ENCODE peak calls at places on chromosomes 1 and 21, in five cellular contexts. K is AG10803; R is right lobe of liver; I is neural progenitor cell; M is CD8-positive, alpha-beta T cell. U is an unnamed sample.

GRCh38 chr1:223718850-223719249 is 6.5 kb downstream of the CAPN2 start:
- DNase-seq in K (peak), R (no peak), I (peak), M (no peak), U (no peak)

GRCh38 chr1:118100686-118101300 is 84.2 kb downstream of the SPAG17 start:
- DNase-seq in K (no peak), R (no peak), I (no peak), M (no peak), U (peak)

GRCh38 chr1:29539971-29540370 is 303.6 kb downstream of the PTPRU start:
- DNase-seq in K (no peak), R (no peak), I (no peak), M (no peak), U (no peak)

GRCh38 chr1:87796521-87796920 is 467.8 kb downstream of the LMO4 start:
- DNase-seq in K (no peak), R (no peak), I (no peak), M (no peak), U (no peak)

GRCh38 chr1:87061742-87062156 is 147.3 kb downstream of the HS2ST1 start:
- DNase-seq in K (peak), R (no peak), I (no peak), M (no peak), U (no peak)

GRCh38 chr1:19533626-19534025 is 48.3 kb upstream of the CAPZB start:
- DNase-seq in K (no peak), R (peak), I (no peak), M (no peak), U (no peak)

GRCh38 chr1:2213576-2214505 is 14.3 kb upstream of the SKI start:
- DNase-seq in K (peak), R (peak), I (no peak), M (no peak), U (no peak)

GRCh38 chr21:38688068-38688467 is 117.7 kb upstream of the ETS2 start:
- DNase-seq in K (no peak), R (no peak), I (no peak), M (no peak), U (no peak)

GRCh38 chr1:25692560-25692959 is 76.0 kb downstream of the MAN1C1 start:
- DNase-seq in K (no peak), R (no peak), I (peak), M (no peak), U (no peak)

GRCh38 chr1:93448983-93449805 is 1.3 kb downstream of the FNBP1L start:
- DNase-seq in K (peak), R (no peak), I (peak), M (no peak), U (no peak)

GRCh38 chr1:167165219-167165618 is 55.5 kb upstream of the POU2F1 start:
- DNase-seq in K (no peak), R (no peak), I (no peak), M (no peak), U (no peak)

GRCh38 chr1:167169642-167170041 is 51.0 kb upstream of the POU2F1 start:
- DNase-seq in K (no peak), R (no peak), I (no peak), M (no peak), U (no peak)

GRCh38 chr1:167168424-167168823 is 52.3 kb upstream of the POU2F1 start:
- DNase-seq in K (no peak), R (no peak), I (no peak), M (no peak), U (no peak)

GRCh38 chr1:167166703-167167100 is 54.0 kb upstream of the POU2F1 start:
- DNase-seq in K (no peak), R (no peak), I (no peak), M (no peak), U (no peak)

DNA sequence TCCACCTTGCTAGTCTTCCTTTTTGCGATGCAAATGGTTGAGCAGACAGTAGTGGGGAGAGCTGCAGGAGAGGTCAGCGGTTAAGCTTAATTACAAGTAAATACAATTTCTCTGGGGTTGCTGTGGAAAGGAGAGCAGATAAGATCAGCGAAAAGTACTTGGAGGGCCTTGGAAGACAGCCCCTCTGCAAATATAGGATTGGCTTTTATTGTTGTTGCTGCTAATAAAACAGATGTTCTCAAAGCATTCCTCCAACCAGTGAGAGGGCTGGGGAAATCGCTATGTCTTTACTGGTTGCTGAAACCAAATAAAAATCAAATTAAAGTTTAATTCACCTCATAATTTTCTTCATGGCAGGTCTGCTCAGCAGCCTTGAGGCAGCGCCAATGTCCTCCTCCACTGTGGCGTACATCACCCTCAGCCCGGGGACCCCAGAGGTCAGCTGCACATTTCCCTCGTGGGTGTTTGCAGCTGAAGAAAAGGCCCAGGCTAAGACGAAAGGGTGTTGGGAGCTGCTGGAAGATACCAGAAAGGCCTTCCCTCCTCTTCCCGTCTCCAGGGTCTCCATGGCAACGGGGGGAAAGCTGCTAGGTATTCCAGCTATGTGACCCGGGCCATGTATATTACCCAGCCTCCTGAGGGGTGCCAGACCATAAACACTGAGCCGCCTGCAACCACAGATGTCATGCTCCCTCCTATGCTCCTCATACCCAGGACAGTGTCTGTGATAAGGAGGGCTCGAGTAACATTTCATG is 54.6 kb upstream of the POU2F1 start:
- DNase-seq in K (no peak), R (no peak), I (peak), M (no peak), U (peak)
- H3K4me3 ChIP-seq in K (no peak), R (no peak), I (peak), M (no peak), U (peak)

GRCh38 chr1:206929509-206929908 is 7.8 kb upstream of the FCMR start:
- DNase-seq in K (no peak), R (no peak), I (no peak), M (no peak), U (no peak)
- TF ChIP-seq CTCF in K (no peak), R (no peak), I (no peak), M (no peak), U (no peak)

DNA sequence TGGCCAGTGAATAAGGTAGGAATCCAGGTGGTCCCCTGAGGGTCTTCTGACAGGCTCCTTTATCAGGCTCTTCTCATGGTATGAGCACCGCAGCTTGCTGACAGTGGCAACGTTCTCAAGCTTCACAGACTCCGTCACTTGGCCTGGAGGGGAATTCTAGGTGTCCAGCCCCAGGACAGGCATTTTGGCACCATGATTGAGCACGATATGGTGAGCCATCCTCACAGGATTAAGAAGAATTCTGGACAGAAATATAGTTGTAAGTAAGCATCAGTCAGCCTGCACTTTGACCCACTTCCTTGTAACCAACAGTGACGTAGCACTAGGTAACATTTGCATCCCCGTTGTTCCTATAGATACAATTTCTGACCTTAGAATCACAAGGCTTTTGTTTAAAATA is 30.5 kb upstream of the KIF26B start:
- DNase-seq in K (no peak), R (no peak), I (no peak), M (no peak), U (no peak)
- H3K4me3 ChIP-seq in K (no peak), R (no peak), I (no peak), M (no peak), U (no peak)

GRCh38 chr1:81115422-81115821 is 685.3 kb upstream of the ADGRL2 start:
- DNase-seq in K (no peak), R (no peak), I (no peak), M (no peak), U (no peak)

GRCh38 chr1:81118550-81118949 is 682.2 kb upstream of the ADGRL2 start:
- DNase-seq in K (no peak), R (no peak), I (no peak), M (no peak), U (no peak)

GRCh38 chr1:81111818-81112217 is 688.9 kb upstream of the ADGRL2 start:
- DNase-seq in K (peak), R (no peak), I (no peak), M (no peak), U (no peak)

GRCh38 chr1:81113688-81114087 is 687.0 kb upstream of the ADGRL2 start:
- DNase-seq in K (peak), R (no peak), I (no peak), M (no peak), U (no peak)

DNA sequence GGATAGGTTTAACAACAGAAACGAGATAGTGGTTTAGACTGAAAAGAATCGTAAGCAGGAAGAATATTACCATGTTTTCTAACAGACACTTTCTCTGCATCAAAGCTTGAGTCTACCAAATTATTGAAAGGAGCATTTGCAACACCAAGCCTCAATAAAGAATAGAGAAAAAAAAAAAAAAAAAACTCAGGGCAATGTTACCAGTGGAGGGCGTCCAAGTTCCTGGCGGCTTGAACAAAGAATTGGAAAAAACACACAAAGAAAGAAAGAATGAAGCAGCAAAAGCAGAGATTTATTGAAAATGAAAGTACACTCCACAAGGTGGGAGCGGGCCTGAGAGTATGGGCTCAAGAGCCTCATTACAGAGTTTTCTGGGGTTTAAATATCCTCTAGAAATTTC is 686.5 kb upstream of the ADGRL2 start:
- DNase-seq in K (no peak), R (no peak), I (no peak), M (no peak), U (no peak)
- TF ChIP-seq CTCF in K (no peak), R (no peak), I (peak), M (no peak), U (no peak)

GRCh38 chr21:16539041-16539440 is 809.3 kb downstream of the USP25 start:
- DNase-seq in K (no peak), R (no peak), I (no peak), M (no peak), U (no peak)

GRCh38 chr21:16533692-16534407 is 804.1 kb downstream of the USP25 start:
- DNase-seq in K (no peak), R (no peak), I (no peak), M (no peak), U (no peak)

GRCh38 chr21:16534408-16535099 is 804.8 kb downstream of the USP25 start:
- DNase-seq in K (peak), R (peak), I (no peak), M (no peak), U (peak)

GRCh38 chr21:16535100-16535418 is 805.3 kb downstream of the USP25 start:
- DNase-seq in K (peak), R (peak), I (peak), M (no peak), U (peak)

GRCh38 chr21:16536661-16537359 is 807.0 kb downstream of the USP25 start:
- DNase-seq in K (peak), R (no peak), I (no peak), M (no peak), U (no peak)
- H3K4me3 ChIP-seq in K (peak), R (peak), I (no peak), M (no peak), U (peak)

DNA sequence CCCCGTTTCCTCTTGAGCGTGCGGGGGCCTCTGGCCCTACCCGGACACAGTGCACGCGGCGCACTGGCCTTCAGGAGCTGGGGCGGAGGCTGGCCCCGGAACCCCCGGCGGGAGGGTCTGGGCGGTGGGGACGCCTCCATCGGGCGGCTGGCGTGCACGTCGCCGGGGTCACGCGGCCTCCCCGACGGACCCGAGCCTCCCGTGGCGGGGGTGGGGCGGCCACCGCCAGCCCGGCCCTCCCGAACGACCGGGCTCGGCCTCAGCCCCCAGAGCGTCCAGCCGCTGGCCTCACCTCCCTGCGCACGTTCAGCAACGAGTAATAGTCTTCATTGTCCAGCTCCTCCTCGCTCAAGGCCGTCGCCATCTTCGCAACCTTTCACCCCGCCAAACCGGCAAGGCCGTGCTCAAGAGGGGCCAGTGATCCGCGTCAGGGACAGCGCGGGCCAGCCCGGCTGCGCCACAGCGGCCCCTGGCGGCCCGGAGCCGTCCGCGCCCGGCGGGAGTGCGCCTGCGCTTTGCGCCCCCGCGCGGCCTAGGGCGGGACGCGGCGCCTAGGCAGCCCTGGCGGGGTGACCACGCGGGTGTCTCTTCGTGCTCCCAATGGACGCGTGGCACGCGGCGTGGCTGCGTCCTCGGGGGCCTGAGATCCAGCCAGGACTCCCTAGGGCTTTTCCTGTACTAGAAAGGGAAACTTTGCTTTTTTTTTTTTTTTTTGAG is at the start of gene DNAJC11:
- DNase-seq in K (peak), R (peak), I (peak), M (peak), U (peak)
- TF ChIP-seq CTCF in K (peak), R (peak), I (peak), M (peak), U (peak)

DNA sequence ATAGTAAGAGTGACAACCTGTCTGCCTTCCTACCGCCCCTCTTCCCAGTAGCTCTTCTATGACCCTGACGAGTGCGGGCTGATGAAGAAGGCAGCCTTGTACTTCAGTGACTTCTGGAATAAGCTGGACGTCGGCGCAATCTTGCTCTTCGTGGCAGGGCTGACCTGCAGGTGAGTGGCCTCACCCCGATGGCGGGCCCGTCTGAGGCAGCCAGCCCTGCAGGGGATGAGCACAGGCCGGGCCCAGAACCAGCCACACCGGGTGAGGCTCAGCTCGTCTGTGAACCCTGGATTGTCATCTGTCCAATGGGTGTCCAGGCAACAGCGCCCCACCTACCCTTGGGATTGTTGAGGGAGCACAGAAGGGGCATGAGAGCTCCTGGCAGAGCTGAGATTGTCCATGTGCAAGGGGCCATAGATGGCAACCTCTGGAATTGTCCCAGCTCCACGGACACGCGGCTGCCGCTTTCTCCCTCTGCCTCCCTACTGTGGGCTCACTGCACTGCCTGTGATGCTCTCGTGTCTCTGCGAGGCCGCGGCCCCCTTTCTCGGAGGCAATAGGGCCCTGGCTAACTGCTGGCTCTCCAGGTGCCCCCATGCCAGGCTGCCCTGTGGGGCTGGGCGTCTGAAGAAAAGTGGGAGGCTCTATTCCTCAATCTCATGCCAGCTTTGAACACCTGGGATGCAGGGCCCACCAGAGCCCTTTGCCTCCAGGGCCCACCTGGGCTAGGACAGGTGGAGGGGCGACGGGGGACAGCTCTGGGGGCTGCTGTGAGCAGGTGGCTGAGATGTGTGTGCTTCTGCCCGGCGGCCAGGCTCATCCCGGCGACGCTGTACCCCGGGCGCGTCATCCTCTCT is 50.0 kb upstream of the LRRC3 start:
- DNase-seq in K (no peak), R (no peak), I (peak), M (no peak), U (no peak)
- H3K4me3 ChIP-seq in K (no peak), R (no peak), I (no peak), M (no peak), U (no peak)

U was measured in LNCaP clone FGC.